ENCODE peak calls at places on chromosomes 11 and 22, in four cellular contexts. L is lower leg skin, R is left ventricle myocardium inferior, U is kidney epithelial cell. V is an unnamed sample.

GRCh38 chr11:130580372-130580771 is 131.9 kb downstream of the ADAMTS15 start:
- DNase-seq in R (peak), L (no peak), U (peak), V (no peak)

GRCh38 chr22:45818130-45819085 is 146.8 kb downstream of the ATXN10 start:
- DNase-seq in U (no peak), R (peak), L (no peak), V (peak)

GRCh38 chr11:121777056-121777455 is 324.3 kb upstream of the SORL1-AS1 start:
- DNase-seq in R (no peak), U (no peak), L (no peak), V (no peak)

GRCh38 chr22:39559456-39560105 is 11.0 kb upstream of the CACNA1I start:
- DNase-seq in R (no peak), U (no peak), L (no peak), V (no peak)

GRCh38 chr11:75577198-75577597 is 15.1 kb downstream of the SERPINH1 start:
- DNase-seq in R (no peak), L (no peak), U (no peak), V (peak)

GRCh38 chr11:113730887-113731726 is 25.0 kb upstream of the TMPRSS5 start:
- DNase-seq in U (peak), L (no peak), R (no peak), V (peak)

GRCh38 chr11:96899971-96900370 is 510.2 kb downstream of the JRKL start:
- DNase-seq in L (no peak), R (no peak), U (no peak), V (no peak)

GRCh38 chr11:66904055-66904454 is 47.2 kb downstream of the LRFN4 start:
- DNase-seq in L (no peak), U (no peak), R (no peak), V (no peak)

GRCh38 chr11:95149659-95150294 is 60.1 kb downstream of the ENDOD1 start:
- DNase-seq in L (peak), R (peak), U (peak), V (peak)

GRCh38 chr22:37547249-37547741 is 13.0 kb upstream of the CDC42EP1 start:
- DNase-seq in L (no peak), U (no peak), R (no peak), V (no peak)

GRCh38 chr11:72576661-72577060 is 97.6 kb downstream of the PDE2A start:
- DNase-seq in R (no peak), L (no peak), U (no peak), V (no peak)

GRCh38 chr11:1467270-1467669 is 19.3 kb downstream of the MOB2 start:
- DNase-seq in R (no peak), U (no peak), L (no peak), V (no peak)

GRCh38 chr11:69569306-69570200 is 71.4 kb upstream of the CCND1 start:
- DNase-seq in U (no peak), L (no peak), R (no peak), V (no peak)

GRCh38 chr11:123166095-123166559 is 28.9 kb downstream of the CLMP start:
- DNase-seq in R (peak), L (no peak), U (no peak), V (peak)

GRCh38 chr11:13776134-13776815 is 107.8 kb downstream of the FAR1 start:
- DNase-seq in L (no peak), R (no peak), U (no peak), V (no peak)

GRCh38 chr11:118003021-118003423 is 16.8 kb downstream of the IL10RA start:
- DNase-seq in R (no peak), U (no peak), L (no peak), V (no peak)

GRCh38 chr11:28736256-28736655 is 628.1 kb downstream of the METTL15 start:
- DNase-seq in R (no peak), L (no peak), U (no peak), V (no peak)

GRCh38 chr11:43577566-43578264 is 102.8 kb upstream of the HSD17B12 start:
- DNase-seq in U (no peak), R (no peak), L (no peak), V (no peak)

GRCh38 chr11:129813216-129813791 is 2.3 kb upstream of the TMEM45B start:
- DNase-seq in U (no peak), R (no peak), L (no peak), V (no peak)

GRCh38 chr11:131223198-131223975 is 147.0 kb upstream of the NTM start:
- DNase-seq in R (no peak), U (no peak), L (no peak), V (no peak)

GRCh38 chr22:19291218-19291579 is 320 bp downstream of the CLTCL1 start:
- DNase-seq in L (peak), U (no peak), R (peak), V (peak)

GRCh38 chr22:24289781-24290181 is 19.1 kb downstream of the SPECC1L start:
- DNase-seq in U (no peak), R (no peak), L (no peak), V (no peak)

GRCh38 chr22:26753125-26753862 is 95.9 kb downstream of the MIAT start:
- DNase-seq in U (no peak), L (no peak), R (no peak), V (no peak)

GRCh38 chr11:112223125-112223524 is 3.1 kb upstream of the PTS start:
- DNase-seq in U (no peak), L (no peak), R (no peak), V (no peak)

GRCh38 chr11:72358461-72359405 is 75.6 kb downstream of the CLPB start:
- DNase-seq in U (no peak), R (no peak), L (no peak), V (no peak)

GRCh38 chr22:31613286-31613903 is 48.6 kb downstream of the PISD start:
- DNase-seq in R (no peak), L (no peak), U (no peak), V (no peak)